ENCODE peak calls at places on chromosome 21, in ten cellular contexts. T is body of pancreas; H is psoas muscle; W is Peyer's patch; R is neural progenitor cell; E is pancreas; S is heart right ventricle; G is cardiac fibroblast; M is mammary epithelial cell; C is CD8-positive, alpha-beta T cell. I is an unnamed sample.
A peak's percentile ranks its signal among the peaks of the same experiment; 100 is the strongest.

GRCh38 chr21:28193189-28193588 is 799.5 kb downstream of the LTN1 start:
- DNase-seq in T (no peak), H (no peak), W (no peak), R (no peak), E (no peak), S (no peak), G (no peak), M (no peak), C (no peak), I (no peak)

GRCh38 chr21:25985990-25986389 is 184.6 kb downstream of the APP start:
- DNase-seq in T (no peak), H (no peak), W (no peak), R (no peak), E (no peak), S (no peak), G (no peak), M (no peak), C (no peak), I (no peak)

GRCh38 chr21:26170471-26171309 is at the start of gene APP:
- DNase-seq in T (peak; percentile 89), H (peak; percentile 87), W (peak; percentile 93), R (peak; percentile 92), E (peak; percentile 90), S (peak; percentile 89), G (peak; percentile 81), M (peak; percentile 77), C (peak; percentile 75), I (peak; percentile 75)

GRCh38 chr21:32022141-32022540 is 149.3 kb downstream of the HUNK start:
- DNase-seq in T (no peak), H (no peak), W (no peak), R (no peak), E (no peak), S (no peak), G (no peak), M (no peak), C (no peak), I (no peak)

GRCh38 chr21:17679002-17679600 is 66.4 kb upstream of the BTG3 start:
- DNase-seq in T (no peak), H (no peak), W (no peak), R (peak; percentile 69), E (no peak), S (no peak), G (peak; percentile 80), M (peak; percentile 43), C (no peak), I (peak; percentile 75)

GRCh38 chr21:46152939-46153258 is 2.5 kb downstream of the FTCD start:
- DNase-seq in T (no peak), H (peak; percentile 16), W (no peak), R (no peak), E (peak; percentile 55), S (no peak), G (no peak), M (no peak), C (no peak), I (no peak)

GRCh38 chr21:46307625-46308024 is 16.0 kb downstream of the C21orf58 start:
- DNase-seq in T (no peak), H (no peak), W (no peak), R (no peak), E (no peak), S (no peak), G (no peak), M (peak; percentile 73), C (no peak), I (peak; percentile 64)

GRCh38 chr21:39556176-39556575 is 56.6 kb upstream of the B3GALT5 start:
- DNase-seq in T (no peak), H (no peak), W (no peak), R (peak; percentile 91), E (no peak), S (no peak), G (no peak), M (no peak), C (no peak), I (no peak)

DNA sequence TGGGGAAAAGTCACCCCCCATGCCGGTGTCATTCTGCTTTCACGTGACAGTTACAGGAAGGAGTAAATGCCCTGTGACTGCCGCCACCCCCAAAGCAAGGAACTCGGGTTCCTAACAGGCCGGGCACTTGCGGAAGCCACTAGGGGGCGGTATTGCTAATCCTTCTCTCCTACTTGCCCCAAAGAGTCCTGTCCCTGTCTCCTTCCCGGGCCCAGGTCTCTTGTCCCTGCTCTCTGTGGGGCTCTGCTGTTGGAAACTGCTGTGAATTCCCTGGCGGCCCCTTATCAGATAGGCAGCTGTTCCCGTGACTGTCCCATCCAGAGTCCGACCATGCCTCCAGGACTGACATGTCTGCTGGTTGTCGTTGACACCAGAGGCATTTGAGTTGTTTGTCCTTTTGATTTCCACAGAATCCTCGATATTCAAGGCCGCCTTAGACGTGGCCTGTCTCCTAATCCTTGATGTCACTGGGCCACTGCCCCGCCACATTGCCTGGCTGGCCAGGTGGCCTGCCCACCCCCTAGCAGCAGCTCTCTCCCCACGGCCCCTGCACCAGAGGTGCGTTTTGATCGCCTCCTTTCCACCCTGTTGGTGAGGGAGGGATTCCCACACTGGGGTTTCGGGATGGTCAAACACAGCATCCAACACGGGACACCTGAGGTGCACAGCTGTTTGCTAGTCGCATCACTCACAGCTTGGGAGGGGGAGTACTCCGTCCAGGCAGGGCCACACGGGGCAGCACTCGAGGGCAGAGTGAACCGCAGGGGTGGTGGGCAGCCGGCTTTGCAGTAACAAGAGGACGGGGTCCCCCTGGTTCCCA is 37.3 kb downstream of the CHAF1B start:
- DNase-seq in T (peak; percentile 52), H (peak; percentile 43), W (no peak), R (peak; percentile 79), E (peak; percentile 43), S (peak; percentile 54), G (peak; percentile 76), M (peak; percentile 44), C (no peak), I (peak; percentile 41)
- TF ChIP-seq CTCF in T (peak; percentile 39), H (peak; percentile 55), W (peak; percentile 37), R (peak; percentile 76), E (peak; percentile 47), S (peak; percentile 24), G (peak; percentile 86), M (peak; percentile 93), C (peak; percentile 13), I (peak; percentile 87)

DNA sequence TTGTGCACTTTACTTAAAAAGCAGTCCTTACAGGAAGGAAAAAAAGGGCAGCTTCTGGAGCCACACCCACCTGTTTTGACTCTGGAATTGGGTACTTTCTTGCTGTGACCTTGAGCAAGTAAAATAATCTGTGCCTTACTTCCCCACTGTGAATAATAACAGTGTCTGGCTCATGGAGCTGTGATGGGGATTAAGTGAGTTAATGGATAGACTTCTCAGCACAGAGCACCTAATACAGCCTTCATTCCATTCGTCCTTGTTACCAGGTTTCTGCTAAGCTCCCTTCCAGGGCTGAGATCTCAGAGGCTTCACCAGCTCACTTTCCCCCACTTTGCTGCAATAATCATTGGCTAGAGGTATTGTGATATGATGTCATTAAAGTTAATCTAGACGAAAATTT is 20.0 kb upstream of the ABCG1 start:
- DNase-seq in T (no peak), H (no peak), W (no peak), R (no peak), E (no peak), S (no peak), G (no peak), M (no peak), C (no peak), I (peak; percentile 25)
- H3K4me3 ChIP-seq in T (no peak overlapping the region), H (no peak overlapping the region), W (no peak overlapping the region), R (no peak overlapping the region), E (no peak overlapping the region), S (no peak overlapping the region), G (no peak overlapping the region), M (no peak overlapping the region), C (no peak overlapping the region), I (no peak overlapping the region)

GRCh38 chr21:34073749-34074282 is 438 bp downstream of the MRPS6 start:
- DNase-seq in T (peak; percentile 36), H (peak; percentile 56), W (peak; percentile 75), R (peak; percentile 67), E (peak; percentile 54), S (no peak), G (peak; percentile 41), M (no peak), C (peak; percentile 8), I (no peak)

GRCh38 chr21:34074283-34075098 is 1.1 kb downstream of the MRPS6 start:
- DNase-seq in T (no peak), H (no peak), W (no peak), R (peak; percentile 74), E (no peak), S (no peak), G (no peak), M (peak; percentile 38), C (no peak), I (no peak)

GRCh38 chr21:34071683-34072082 is 1.7 kb upstream of the MRPS6 start:
- DNase-seq in T (no peak), H (no peak), W (no peak), R (no peak), E (no peak), S (no peak), G (no peak), M (no peak), C (no peak), I (no peak)

GRCh38 chr21:34072145-34073031 is 990 bp upstream of the MRPS6 start:
- DNase-seq in T (peak; percentile 67), H (peak; percentile 72), W (no peak), R (no peak), E (peak; percentile 82), S (peak; percentile 32), G (no peak), M (no peak), C (no peak), I (no peak)

DNA sequence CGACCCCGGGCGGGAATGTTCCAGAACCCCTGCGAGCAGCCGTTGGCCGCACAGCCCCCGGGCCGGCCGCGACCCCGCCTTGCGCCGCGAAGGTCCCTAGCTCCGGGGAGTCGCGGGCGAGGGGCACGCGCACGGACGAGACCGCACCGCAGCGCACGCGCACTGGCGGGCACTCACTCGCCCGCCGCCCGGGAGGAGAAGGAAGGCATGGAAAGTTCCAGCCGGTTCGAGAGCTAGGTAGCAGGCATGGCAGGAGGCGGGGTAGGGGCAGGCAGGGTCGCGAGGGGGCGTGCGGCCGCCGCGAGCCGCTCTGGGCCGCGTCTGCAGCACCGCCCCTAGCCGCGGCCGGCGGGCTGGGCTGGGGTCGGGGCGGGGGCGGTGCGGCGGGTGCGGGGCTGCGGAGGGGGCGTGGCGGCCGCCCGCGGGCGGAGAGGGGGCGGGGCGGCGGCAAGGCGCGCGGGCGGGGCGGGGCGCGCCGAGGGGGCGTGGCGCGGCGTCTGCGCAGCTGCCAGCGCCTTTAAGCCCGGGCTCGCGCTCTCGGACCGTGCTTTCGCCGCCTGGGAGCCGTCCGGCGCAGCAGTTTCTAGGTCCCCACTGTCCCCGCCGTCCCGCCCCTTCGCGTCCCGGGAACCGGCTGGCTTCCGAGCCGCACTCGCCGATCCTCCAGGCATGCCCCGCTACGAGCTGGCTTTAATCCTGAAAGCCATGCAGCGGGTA is at the start of the genes MRPS6 and SLC5A3:
- DNase-seq in T (peak; percentile 89), H (peak; percentile 87), W (peak; percentile 91), R (peak; percentile 97), E (peak; percentile 91), S (peak; percentile 82), G (peak; percentile 87), M (peak; percentile 76), C (peak; percentile 37), I (peak; percentile 80)
- TF ChIP-seq CTCF in T (no peak), H (no peak), W (no peak), R (peak; percentile 41), E (no peak), S (no peak), G (no peak), M (no peak), C (no peak), I (no peak)

DNA sequence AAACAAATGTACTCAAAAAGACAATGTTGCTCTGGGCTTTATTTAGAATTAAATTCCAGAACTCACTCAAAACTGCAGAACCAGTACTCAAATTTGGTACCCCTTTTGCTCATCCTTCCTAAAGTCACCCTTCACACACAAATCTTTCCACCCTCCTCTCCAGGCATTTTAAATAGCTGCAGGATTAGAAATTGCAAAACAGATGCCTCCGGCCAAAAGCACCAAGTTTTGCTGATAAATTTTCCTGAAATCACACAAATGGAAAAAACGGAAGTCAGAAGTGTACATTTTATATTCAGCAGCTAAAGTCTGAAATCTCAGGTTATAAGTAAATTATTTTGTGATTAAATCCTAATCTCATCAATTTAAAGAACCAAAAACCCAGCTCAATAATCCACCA is 147.0 kb downstream of the NRIP1 start:
- DNase-seq in T (no peak), H (no peak), W (no peak), R (no peak), E (no peak), S (no peak), G (peak; percentile 39), M (no peak), C (no peak), I (no peak)
- H3K4me3 ChIP-seq in T (no peak overlapping the region), H (peak overlapping the region; percentile 54), W (no peak overlapping the region), R (no peak overlapping the region), E (no peak overlapping the region), S (no peak overlapping the region), G (no peak overlapping the region), M (no peak overlapping the region), C (no peak overlapping the region), I (no peak overlapping the region)

I was measured in astrocyte of the spinal cord.